ENCODE peak calls at places on chromosomes 6 and 20, in seven cellular contexts. One of them, this sample, is unnamed.

GRCh38 chr20:7772376-7772775 is 167.9 kb downstream of the HAO1 start:
- DNase-seq in NCI-H2081: peak; percentile 68
- DNase-seq in choroid plexus epithelial cell: peak; percentile 58
- DNase-seq in GM10248: no peak
- DNase-seq in activated CD4-positive, CD25-positive, alpha-beta regulatory T cell: no peak
- DNase-seq in globus pallidus: peak; percentile 9
- DNase-seq in T47D: peak; percentile 15
- DNase-seq in this sample: peak; percentile 6

GRCh38 chr6:88910922-88911778 is 52.3 kb downstream of the RNGTT start:
- DNase-seq in NCI-H2081: peak; percentile 17
- DNase-seq in choroid plexus epithelial cell: peak; percentile 17
- DNase-seq in GM10248: no peak
- DNase-seq in activated CD4-positive, CD25-positive, alpha-beta regulatory T cell: no peak
- DNase-seq in globus pallidus: no peak
- DNase-seq in T47D: no peak
- DNase-seq in this sample: no peak

GRCh38 chr6:158996863-158997262 is 3.1 kb downstream of the RSPH3 start:
- DNase-seq in NCI-H2081: no peak
- DNase-seq in choroid plexus epithelial cell: peak; percentile 6
- DNase-seq in GM10248: no peak
- DNase-seq in activated CD4-positive, CD25-positive, alpha-beta regulatory T cell: no peak
- DNase-seq in globus pallidus: no peak
- DNase-seq in T47D: no peak
- DNase-seq in this sample: no peak

GRCh38 chr6:91476000-91476399 is 889.1 kb upstream of the MAP3K7 start:
- DNase-seq in NCI-H2081: no peak
- DNase-seq in choroid plexus epithelial cell: peak; percentile 56
- DNase-seq in GM10248: peak; percentile 8
- DNase-seq in activated CD4-positive, CD25-positive, alpha-beta regulatory T cell: no peak
- DNase-seq in globus pallidus: peak; percentile 16
- DNase-seq in T47D: peak; percentile 48
- DNase-seq in this sample: no peak

GRCh38 chr20:35225319-35226125 is 968 bp upstream of the MMP24 start:
- DNase-seq in NCI-H2081: no peak
- DNase-seq in choroid plexus epithelial cell: no peak
- DNase-seq in GM10248: no peak
- DNase-seq in activated CD4-positive, CD25-positive, alpha-beta regulatory T cell: no peak
- DNase-seq in globus pallidus: no peak
- DNase-seq in T47D: no peak
- DNase-seq in this sample: no peak

GRCh38 chr6:12010635-12011275 is 1.4 kb upstream of the HIVEP1 start:
- DNase-seq in NCI-H2081: peak; percentile 64
- DNase-seq in choroid plexus epithelial cell: no peak
- DNase-seq in GM10248: peak; percentile 19
- DNase-seq in activated CD4-positive, CD25-positive, alpha-beta regulatory T cell: no peak
- DNase-seq in globus pallidus: peak; percentile 82
- DNase-seq in T47D: no peak
- DNase-seq in this sample: peak; percentile 77

GRCh38 chr6:170248111-170248805 is 42.6 kb downstream of the DLL1 start:
- DNase-seq in NCI-H2081: no peak
- DNase-seq in choroid plexus epithelial cell: no peak
- DNase-seq in GM10248: no peak
- DNase-seq in activated CD4-positive, CD25-positive, alpha-beta regulatory T cell: no peak
- DNase-seq in globus pallidus: no peak
- DNase-seq in T47D: no peak
- DNase-seq in this sample: no peak

GRCh38 chr20:37749620-37750403 is 56.0 kb downstream of the CTNNBL1 start:
- DNase-seq in NCI-H2081: no peak
- DNase-seq in choroid plexus epithelial cell: peak; percentile 27
- DNase-seq in GM10248: peak; percentile 15
- DNase-seq in activated CD4-positive, CD25-positive, alpha-beta regulatory T cell: no peak
- DNase-seq in globus pallidus: no peak
- DNase-seq in T47D: no peak
- DNase-seq in this sample: no peak

GRCh38 chr6:46956409-46956808 is 34.7 kb upstream of the ADGRF5 start:
- DNase-seq in NCI-H2081: no peak
- DNase-seq in choroid plexus epithelial cell: no peak
- DNase-seq in GM10248: no peak
- DNase-seq in activated CD4-positive, CD25-positive, alpha-beta regulatory T cell: no peak
- DNase-seq in globus pallidus: no peak
- DNase-seq in T47D: no peak
- DNase-seq in this sample: no peak

GRCh38 chr20:16864069-16864468 is 115.9 kb downstream of the OTOR start:
- DNase-seq in NCI-H2081: no peak
- DNase-seq in choroid plexus epithelial cell: no peak
- DNase-seq in GM10248: peak; percentile 5
- DNase-seq in activated CD4-positive, CD25-positive, alpha-beta regulatory T cell: no peak
- DNase-seq in globus pallidus: no peak
- DNase-seq in T47D: no peak
- DNase-seq in this sample: no peak

GRCh38 chr6:14037402-14038277 is 79.9 kb upstream of the CD83 start:
- DNase-seq in NCI-H2081: no peak
- DNase-seq in choroid plexus epithelial cell: peak; percentile 58
- DNase-seq in GM10248: no peak
- DNase-seq in activated CD4-positive, CD25-positive, alpha-beta regulatory T cell: no peak
- DNase-seq in globus pallidus: no peak
- DNase-seq in T47D: no peak
- DNase-seq in this sample: no peak

GRCh38 chr6:111523484-111524166 is 40.6 kb upstream of the REV3L start:
- DNase-seq in NCI-H2081: peak; percentile 9
- DNase-seq in choroid plexus epithelial cell: no peak
- DNase-seq in GM10248: no peak
- DNase-seq in activated CD4-positive, CD25-positive, alpha-beta regulatory T cell: no peak
- DNase-seq in globus pallidus: peak; percentile 42
- DNase-seq in T47D: no peak
- DNase-seq in this sample: peak; percentile 18

GRCh38 chr6:7196019-7196402 is 88.2 kb downstream of the RREB1 start:
- DNase-seq in NCI-H2081: no peak
- DNase-seq in choroid plexus epithelial cell: peak; percentile 14
- DNase-seq in GM10248: no peak
- DNase-seq in activated CD4-positive, CD25-positive, alpha-beta regulatory T cell: no peak
- DNase-seq in globus pallidus: no peak
- DNase-seq in T47D: no peak
- DNase-seq in this sample: no peak

GRCh38 chr20:44725852-44726251 is 10.7 kb downstream of the CCN5 start:
- DNase-seq in NCI-H2081: no peak
- DNase-seq in choroid plexus epithelial cell: no peak
- DNase-seq in GM10248: no peak
- DNase-seq in activated CD4-positive, CD25-positive, alpha-beta regulatory T cell: no peak
- DNase-seq in globus pallidus: no peak
- DNase-seq in T47D: no peak
- DNase-seq in this sample: no peak

GRCh38 chr20:38790210-38791053 is 15.1 kb upstream of the PPP1R16B start:
- DNase-seq in NCI-H2081: peak; percentile 69
- DNase-seq in choroid plexus epithelial cell: peak; percentile 47
- DNase-seq in GM10248: no peak
- DNase-seq in activated CD4-positive, CD25-positive, alpha-beta regulatory T cell: no peak
- DNase-seq in globus pallidus: no peak
- DNase-seq in T47D: peak; percentile 60
- DNase-seq in this sample: peak; percentile 80

GRCh38 chr20:23316626-23317025 is 34.0 kb upstream of the NXT1 start:
- DNase-seq in NCI-H2081: no peak
- DNase-seq in choroid plexus epithelial cell: no peak
- DNase-seq in GM10248: no peak
- DNase-seq in activated CD4-positive, CD25-positive, alpha-beta regulatory T cell: no peak
- DNase-seq in globus pallidus: no peak
- DNase-seq in T47D: no peak
- DNase-seq in this sample: no peak

GRCh38 chr6:14635195-14635594 is 517.6 kb downstream of the CD83 start:
- DNase-seq in NCI-H2081: no peak
- DNase-seq in choroid plexus epithelial cell: no peak
- DNase-seq in GM10248: peak; percentile 24
- DNase-seq in activated CD4-positive, CD25-positive, alpha-beta regulatory T cell: no peak
- DNase-seq in globus pallidus: no peak
- DNase-seq in T47D: no peak
- DNase-seq in this sample: no peak

GRCh38 chr6:56840467-56841371 is 114.2 kb upstream of the BEND6 start:
- DNase-seq in NCI-H2081: peak; percentile 51
- DNase-seq in choroid plexus epithelial cell: peak; percentile 66
- DNase-seq in GM10248: no peak
- DNase-seq in activated CD4-positive, CD25-positive, alpha-beta regulatory T cell: no peak
- DNase-seq in globus pallidus: peak; percentile 75
- DNase-seq in T47D: peak; percentile 6
- DNase-seq in this sample: peak; percentile 10

GRCh38 chr20:1622450-1622849 is 2.6 kb upstream of the SIRPB1 start:
- DNase-seq in NCI-H2081: no peak
- DNase-seq in choroid plexus epithelial cell: no peak
- DNase-seq in GM10248: peak; percentile 3
- DNase-seq in activated CD4-positive, CD25-positive, alpha-beta regulatory T cell: no peak
- DNase-seq in globus pallidus: no peak
- DNase-seq in T47D: no peak
- DNase-seq in this sample: no peak

GRCh38 chr6:71393471-71393870 is 104.9 kb downstream of the OGFRL1 start:
- DNase-seq in NCI-H2081: peak; percentile 13
- DNase-seq in choroid plexus epithelial cell: no peak
- DNase-seq in GM10248: no peak
- DNase-seq in activated CD4-positive, CD25-positive, alpha-beta regulatory T cell: no peak
- DNase-seq in globus pallidus: no peak
- DNase-seq in T47D: no peak
- DNase-seq in this sample: no peak

GRCh38 chr6:115468272-115469005 is 592.3 kb downstream of the FRK start:
- DNase-seq in NCI-H2081: no peak
- DNase-seq in choroid plexus epithelial cell: no peak
- DNase-seq in GM10248: no peak
- DNase-seq in activated CD4-positive, CD25-positive, alpha-beta regulatory T cell: no peak
- DNase-seq in globus pallidus: no peak
- DNase-seq in T47D: no peak
- DNase-seq in this sample: no peak

GRCh38 chr20:44295995-44296394 is 15.0 kb downstream of the FITM2 start:
- DNase-seq in NCI-H2081: peak; percentile 19
- DNase-seq in choroid plexus epithelial cell: no peak
- DNase-seq in GM10248: no peak
- DNase-seq in activated CD4-positive, CD25-positive, alpha-beta regulatory T cell: no peak
- DNase-seq in globus pallidus: no peak
- DNase-seq in T47D: no peak
- DNase-seq in this sample: no peak

GRCh38 chr6:169086020-169086419 is 167.6 kb downstream of the THBS2 start:
- DNase-seq in NCI-H2081: no peak
- DNase-seq in choroid plexus epithelial cell: no peak
- DNase-seq in GM10248: no peak
- DNase-seq in activated CD4-positive, CD25-positive, alpha-beta regulatory T cell: no peak
- DNase-seq in globus pallidus: no peak
- DNase-seq in T47D: peak; percentile 10
- DNase-seq in this sample: no peak

GRCh38 chr20:6122873-6123649 is at the start of gene FERMT1:
- DNase-seq in NCI-H2081: peak; percentile 85
- DNase-seq in choroid plexus epithelial cell: peak; percentile 54
- DNase-seq in GM10248: peak; percentile 35
- DNase-seq in activated CD4-positive, CD25-positive, alpha-beta regulatory T cell: no peak
- DNase-seq in globus pallidus: peak; percentile 19
- DNase-seq in T47D: peak; percentile 84
- DNase-seq in this sample: peak; percentile 59

GRCh38 chr6:90703383-90703782 is 116.5 kb upstream of the MAP3K7 start:
- DNase-seq in NCI-H2081: no peak
- DNase-seq in choroid plexus epithelial cell: no peak
- DNase-seq in GM10248: no peak
- DNase-seq in activated CD4-positive, CD25-positive, alpha-beta regulatory T cell: no peak
- DNase-seq in globus pallidus: no peak
- DNase-seq in T47D: no peak
- DNase-seq in this sample: no peak

GRCh38 chr20:14521436-14521835 is 184.0 kb upstream of the FLRT3 start:
- DNase-seq in NCI-H2081: no peak
- DNase-seq in choroid plexus epithelial cell: peak; percentile 12
- DNase-seq in GM10248: no peak
- DNase-seq in activated CD4-positive, CD25-positive, alpha-beta regulatory T cell: no peak
- DNase-seq in globus pallidus: no peak
- DNase-seq in T47D: no peak
- DNase-seq in this sample: no peak

GRCh38 chr6:149895702-149896310 is 2.1 kb downstream of the RAET1E start:
- DNase-seq in NCI-H2081: peak; percentile 60
- DNase-seq in choroid plexus epithelial cell: peak; percentile 66
- DNase-seq in GM10248: no peak
- DNase-seq in activated CD4-positive, CD25-positive, alpha-beta regulatory T cell: no peak
- DNase-seq in globus pallidus: no peak
- DNase-seq in T47D: peak; percentile 41
- DNase-seq in this sample: no peak

GRCh38 chr6:44010411-44011349 is 116.6 kb downstream of the MRPL14 start:
- DNase-seq in NCI-H2081: peak; percentile 41
- DNase-seq in choroid plexus epithelial cell: peak; percentile 94
- DNase-seq in GM10248: no peak
- DNase-seq in activated CD4-positive, CD25-positive, alpha-beta regulatory T cell: no peak
- DNase-seq in globus pallidus: no peak
- DNase-seq in T47D: no peak
- DNase-seq in this sample: no peak

GRCh38 chr20:49668181-49668877 is 45.3 kb downstream of the B4GALT5 start:
- DNase-seq in NCI-H2081: no peak
- DNase-seq in choroid plexus epithelial cell: no peak
- DNase-seq in GM10248: peak; percentile 88
- DNase-seq in activated CD4-positive, CD25-positive, alpha-beta regulatory T cell: peak; percentile 2
- DNase-seq in globus pallidus: no peak
- DNase-seq in T47D: no peak
- DNase-seq in this sample: no peak

GRCh38 chr20:32432277-32432676 is 74.1 kb downstream of the ASXL1 start:
- DNase-seq in NCI-H2081: peak; percentile 43
- DNase-seq in choroid plexus epithelial cell: no peak
- DNase-seq in GM10248: no peak
- DNase-seq in activated CD4-positive, CD25-positive, alpha-beta regulatory T cell: no peak
- DNase-seq in globus pallidus: no peak
- DNase-seq in T47D: no peak
- DNase-seq in this sample: no peak

GRCh38 chr20:57751411-57751810 is 41.6 kb upstream of the PMEPA1 start:
- DNase-seq in NCI-H2081: no peak
- DNase-seq in choroid plexus epithelial cell: no peak
- DNase-seq in GM10248: no peak
- DNase-seq in activated CD4-positive, CD25-positive, alpha-beta regulatory T cell: no peak
- DNase-seq in globus pallidus: no peak
- DNase-seq in T47D: no peak
- DNase-seq in this sample: no peak

GRCh38 chr6:104019075-104019474 is 840.6 kb downstream of the HACE1 start:
- DNase-seq in NCI-H2081: no peak
- DNase-seq in choroid plexus epithelial cell: no peak
- DNase-seq in GM10248: no peak
- DNase-seq in activated CD4-positive, CD25-positive, alpha-beta regulatory T cell: no peak
- DNase-seq in globus pallidus: no peak
- DNase-seq in T47D: no peak
- DNase-seq in this sample: no peak

GRCh38 chr20:1897486-1897885 is 2.3 kb downstream of the SIRPA start:
- DNase-seq in NCI-H2081: no peak
- DNase-seq in choroid plexus epithelial cell: no peak
- DNase-seq in GM10248: no peak
- DNase-seq in activated CD4-positive, CD25-positive, alpha-beta regulatory T cell: no peak
- DNase-seq in globus pallidus: no peak
- DNase-seq in T47D: no peak
- DNase-seq in this sample: no peak